ENCODE peak calls at places on chromosomes 11 and 22, in seven cellular contexts. J is HCT116, U is H1, X is GM12878, W is SK-N-SH, C is HepG2, O is K562. Z is an unnamed sample.

GRCh38 chr11:76698321-76699043 is 27.9 kb upstream of the LRRC32 start:
- DNase-seq in C (no peak), X (no peak), W (no peak), O (peak; percentile 82), U (peak; percentile 27), J (peak; percentile 34), Z (peak; percentile 37)

GRCh38 chr22:40261783-40262182 is 84.1 kb downstream of the TNRC6B start:
- DNase-seq in U (no peak), X (no peak), J (no peak), C (no peak), W (no peak), O (no peak), Z (no peak)

GRCh38 chr11:112555491-112556364 is 295.1 kb upstream of the PLET1 start:
- DNase-seq in J (peak; percentile 8), O (peak; percentile 55), X (no peak), C (peak; percentile 21), U (peak; percentile 17), W (peak; percentile 66), Z (peak; percentile 11)

GRCh38 chr11:132718711-132719641 is 813.3 kb downstream of the OPCML start:
- DNase-seq in O (no peak), X (no peak), J (no peak), W (no peak), C (no peak), U (no peak), Z (no peak)

GRCh38 chr11:63567044-63567840 is 4.1 kb upstream of the PLAAT2 start:
- DNase-seq in W (no peak), J (peak; percentile 68), U (no peak), O (peak; percentile 90), C (peak; percentile 32), X (peak; percentile 95), Z (peak; percentile 65)

GRCh38 chr11:100639140-100639539 is 47.9 kb upstream of the ARHGAP42 start:
- DNase-seq in J (no peak), C (no peak), X (no peak), O (no peak), U (no peak), W (no peak), Z (peak; percentile 39)

GRCh38 chr11:44609028-44609782 is 43.7 kb downstream of the CD82 start:
- DNase-seq in J (no peak), X (peak; percentile 92), W (no peak), C (no peak), O (no peak), U (no peak), Z (no peak)

GRCh38 chr11:16418698-16419097 is 62.4 kb upstream of the SOX6 start:
- DNase-seq in X (no peak), O (no peak), C (no peak), W (no peak), J (no peak), U (no peak), Z (peak; percentile 20)

GRCh38 chr11:12066799-12067508 is 43.4 kb upstream of the MICAL2 start:
- DNase-seq in J (no peak), W (no peak), U (no peak), O (no peak), X (no peak), C (peak; percentile 50), Z (no peak)

GRCh38 chr22:47460870-47461269 is 698.4 kb downstream of the TBC1D22A start:
- DNase-seq in O (no peak), X (no peak), W (no peak), C (peak; percentile 19), U (no peak), J (no peak), Z (no peak)

GRCh38 chr11:47407746-47408590 is at the start of gene SLC39A13:
- DNase-seq in O (peak; percentile 95), X (peak; percentile 79), W (peak; percentile 99), U (peak; percentile 81), C (peak; percentile 86), J (peak; percentile 81), Z (peak; percentile 97)

GRCh38 chr22:26360169-26360885 is 68.7 kb upstream of the ASPHD2 start:
- DNase-seq in W (peak; percentile 73), C (peak; percentile 78), U (peak; percentile 62), O (peak; percentile 85), X (peak; percentile 35), J (peak; percentile 75), Z (peak; percentile 9)

GRCh38 chr22:50624347-50625130 is 3.4 kb downstream of the ARSA start:
- DNase-seq in X (no peak), J (no peak), O (no peak), U (no peak), W (no peak), C (no peak), Z (no peak)
- TF ChIP-seq JUND in X (no peak), J (no peak), O (no peak), U (no peak), W (no peak), C (no peak), Z (no peak)

DNA sequence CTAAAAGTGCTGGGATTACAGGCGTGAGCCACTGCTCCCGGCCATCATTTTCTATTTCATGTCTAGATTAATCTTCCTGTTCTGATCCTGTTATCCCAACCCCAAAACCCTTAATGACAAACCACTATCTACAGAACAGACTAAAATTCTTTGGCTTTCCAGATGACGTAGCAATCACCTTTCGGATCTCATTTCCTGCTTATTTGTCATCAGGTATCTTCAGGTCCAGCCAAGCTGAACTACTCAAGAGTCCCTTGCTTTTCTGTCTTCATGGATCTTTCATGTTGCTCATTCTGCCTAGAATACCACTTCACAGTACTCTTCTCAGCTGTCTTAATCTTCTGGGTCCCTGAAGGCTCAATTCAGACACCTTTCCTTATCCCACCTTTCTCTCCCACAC is 27.4 kb upstream of the IPO7 start:
- DNase-seq in U (no peak), W (no peak), X (no peak), J (no peak), C (no peak), O (no peak), Z (no peak)
- TF ChIP-seq JUND in U (no peak), W (no peak), X (no peak), J (no peak), C (no peak), O (no peak), Z (no peak)

GRCh38 chr11:46291441-46292143 is 14.1 kb downstream of the CREB3L1 start:
- DNase-seq in U (no peak), C (no peak), J (no peak), X (no peak), O (no peak), W (no peak), Z (no peak)
- TF ChIP-seq JUND in U (no peak), C (no peak), J (no peak), X (no peak), O (no peak), W (peak; percentile 60), Z (no peak)

GRCh38 chr11:66113132-66113856 is 43.2 kb downstream of the PACS1 start:
- DNase-seq in W (no peak), O (peak; percentile 38), U (no peak), J (peak; percentile 43), C (peak; percentile 53), X (no peak), Z (no peak)
- TF ChIP-seq JUND in W (peak; percentile 70), O (peak; percentile 60), U (no peak), J (peak; percentile 74), C (no peak), X (no peak), Z (peak; percentile 15)

GRCh38 chr11:92022499-92022898 is 202.1 kb upstream of the FAT3 start:
- DNase-seq in O (no peak), X (no peak), W (no peak), J (no peak), U (no peak), C (no peak), Z (peak; percentile 88)

GRCh38 chr11:92024788-92025187 is 199.8 kb upstream of the FAT3 start:
- DNase-seq in W (no peak), U (no peak), C (no peak), J (no peak), X (no peak), O (no peak), Z (no peak)

GRCh38 chr11:92026664-92027063 is 198.0 kb upstream of the FAT3 start:
- DNase-seq in X (no peak), J (no peak), C (no peak), O (no peak), W (no peak), U (no peak), Z (no peak)
- TF ChIP-seq JUND in X (no peak), J (no peak), C (no peak), O (no peak), W (no peak), U (no peak), Z (no peak)

GRCh38 chr11:113632981-113633380 is 73.1 kb downstream of the TMPRSS5 start:
- DNase-seq in X (no peak), J (no peak), O (no peak), C (no peak), U (no peak), W (no peak), Z (no peak)
- TF ChIP-seq JUND in X (no peak), J (no peak), O (no peak), C (no peak), U (no peak), W (no peak), Z (no peak)

GRCh38 chr22:29102300-29102699 is 29.5 kb downstream of the KREMEN1 start:
- DNase-seq in X (no peak), O (no peak), C (no peak), U (no peak), J (no peak), W (no peak), Z (no peak)
- TF ChIP-seq JUND in X (no peak), O (no peak), C (no peak), U (no peak), J (no peak), W (no peak), Z (no peak)

GRCh38 chr22:42673898-42674390 is 24.8 kb upstream of the CYB5R3 start:
- DNase-seq in X (no peak), C (peak; percentile 44), W (no peak), O (no peak), J (no peak), U (no peak), Z (no peak)
- TF ChIP-seq JUND in X (no peak), C (no peak), W (no peak), O (no peak), J (no peak), U (no peak), Z (no peak)